ENCODE peak calls at places on chromosomes 4 and X, in seven cellular contexts. N, B, A, Y, U, D and E are unnamed samples.
A peak's percentile ranks its signal among the peaks of the same experiment; 100 is the strongest.

GRCh38 chrX:102517331-102517730 is 792 bp upstream of the TMSB15A start:
- DNase-seq in A (no peak), Y (no peak), U (no peak), D (peak; percentile 4), B (no peak), N (no peak), E (no peak)

GRCh38 chr4:94334962-94335361 is 7.7 kb downstream of the HPGDS start:
- DNase-seq in D (no peak), N (no peak), B (no peak), U (no peak), A (no peak), Y (no peak), E (no peak)

GRCh38 chr4:99845708-99846469 is 29.3 kb downstream of the DAPP1 start:
- DNase-seq in A (no peak), B (no peak), D (no peak), N (no peak), U (peak; percentile 30), Y (no peak), E (no peak)

GRCh38 chrX:68429216-68429615 is 4.1 kb downstream of the OPHN1 start:
- DNase-seq in D (peak; percentile 62), N (no peak), Y (no peak), U (no peak), B (no peak), A (no peak), E (no peak)

GRCh38 chr4:17013382-17014006 is 115.0 kb upstream of the LDB2 start:
- DNase-seq in N (no peak), D (no peak), U (no peak), B (no peak), Y (no peak), A (no peak), E (no peak)

GRCh38 chrX:113919387-113919786 is 664.5 kb upstream of the HTR2C start:
- DNase-seq in U (no peak), D (no peak), Y (no peak), A (no peak), B (no peak), N (no peak), E (no peak)

GRCh38 chrX:133640161-133641015 is 225.1 kb upstream of the GPC4 start:
- DNase-seq in Y (no peak), U (no peak), A (no peak), D (peak; percentile 46), N (no peak), B (no peak), E (no peak)

GRCh38 chrX:42188730-42189129 is 265.4 kb upstream of the CASK start:
- DNase-seq in Y (no peak), B (no peak), D (no peak), N (no peak), U (no peak), A (no peak), E (no peak)

GRCh38 chr4:12118651-12119213 is 690.0 kb upstream of the HS3ST1 start:
- DNase-seq in U (no peak), B (no peak), Y (no peak), N (no peak), D (no peak), A (no peak), E (no peak)

GRCh38 chr4:23368081-23368697 is 521.7 kb downstream of the PPARGC1A start:
- DNase-seq in N (no peak), A (no peak), Y (no peak), U (no peak), B (no peak), D (peak; percentile 54), E (no peak)

GRCh38 chr4:87014284-87014782 is 79.5 kb downstream of the AFF1 start:
- DNase-seq in A (no peak), U (no peak), B (no peak), D (peak; percentile 60), Y (no peak), N (no peak), E (no peak)

GRCh38 chr4:168480991-168481588 is 798 bp upstream of the DDX60L start:
- DNase-seq in A (no peak), N (no peak), B (peak; percentile 13), U (peak; percentile 57), D (peak; percentile 87), Y (no peak), E (no peak)

GRCh38 chr4:56434599-56435000 is 815 bp downstream of the PPAT start:
- DNase-seq in B (no peak), D (peak; percentile 58), U (no peak), Y (no peak), A (no peak), N (no peak), E (no peak)

GRCh38 chrX:9797961-9798360 is 11.7 kb downstream of the SHROOM2 start:
- DNase-seq in A (no peak), U (no peak), N (no peak), Y (no peak), B (no peak), D (no peak), E (no peak)

GRCh38 chr4:5753366-5753765 is 42.4 kb downstream of the EVC start:
- DNase-seq in N (no peak), U (no peak), Y (no peak), B (no peak), D (no peak), A (no peak), E (no peak)

GRCh38 chr4:36511785-36512184 is 230.4 kb downstream of the DTHD1 start:
- DNase-seq in U (no peak), B (no peak), N (no peak), A (no peak), Y (no peak), D (no peak), E (no peak)

GRCh38 chrX:97315939-97316338 is 432.2 kb downstream of the RPA4 start:
- DNase-seq in N (no peak), B (no peak), U (no peak), A (no peak), Y (no peak), D (no peak), E (no peak)

GRCh38 chr4:56728512-56728911 is 47.4 kb upstream of the HOPX start:
- DNase-seq in B (no peak), N (no peak), Y (no peak), A (no peak), D (peak; percentile 44), U (no peak), E (peak; percentile 86)

GRCh38 chr4:10281996-10282395 is 165.4 kb upstream of the WDR1 start:
- DNase-seq in N (no peak), U (no peak), Y (no peak), A (no peak), B (no peak), D (no peak), E (no peak)